ENCODE peak calls at places on chromosomes 2 and 18, in four cellular contexts. R, M, T and Q are unnamed samples.

GRCh38 chr2:162022290-162022945 is 51.6 kb downstream of the DPP4 start:
- DNase-seq in R (no peak), M (no peak), T (no peak), Q (no peak)

GRCh38 chr2:9179572-9180201 is 26.9 kb upstream of the ASAP2 start:
- DNase-seq in R (no peak), M (no peak), T (no peak), Q (no peak)

GRCh38 chr2:193528458-193528857 is 1333.7 kb upstream of the TMEFF2 start:
- DNase-seq in R (no peak), M (no peak), T (no peak), Q (no peak)

GRCh38 chr2:25566694-25567093 is 106.7 kb downstream of the DTNB start:
- DNase-seq in R (no peak), M (peak), T (peak), Q (no peak)

GRCh38 chr2:225889452-225889851 is 489.9 kb downstream of the NYAP2 start:
- DNase-seq in R (no peak), M (no peak), T (peak), Q (no peak)

GRCh38 chr2:112582314-112582746 is 2.1 kb upstream of the CHCHD5 start:
- DNase-seq in R (peak), M (peak), T (peak), Q (no peak)

GRCh38 chr2:16105664-16106281 is 165.4 kb downstream of the MYCN start:
- DNase-seq in R (no peak), M (no peak), T (no peak), Q (no peak)

GRCh38 chr2:76512421-76512820 is 801.7 kb upstream of the GCFC2 start:
- DNase-seq in R (no peak), M (no peak), T (no peak), Q (no peak)

GRCh38 chr2:44137872-44138551 is 30.7 kb upstream of the PPM1B start:
- DNase-seq in R (no peak), M (no peak), T (no peak), Q (no peak)

GRCh38 chr2:233114421-233114861 is 54.3 kb downstream of the INPP5D start:
- DNase-seq in R (no peak), M (no peak), T (no peak), Q (peak)

GRCh38 chr18:52082250-52082649 is 257.7 kb upstream of the DCC start:
- DNase-seq in R (no peak), M (no peak), T (no peak), Q (no peak)

GRCh38 chr2:55888941-55889340 is 34.6 kb downstream of the EFEMP1 start:
- DNase-seq in R (no peak), M (no peak), T (no peak), Q (no peak)

GRCh38 chr18:48939368-48940097 is 11.2 kb downstream of the SMAD7 start:
- DNase-seq in R (no peak), M (no peak), T (no peak), Q (peak)

GRCh38 chr18:35029103-35029502 is 12.1 kb upstream of the MAPRE2 start:
- DNase-seq in R (no peak), M (no peak), T (no peak), Q (no peak)